ENCODE peak calls at places on chromosome 4, in seven cellular contexts. A is tibial nerve, C is HepG2, E is sigmoid colon, H is ovary, X is right lobe of liver, D is heart left ventricle. U is an unnamed sample.
A peak's percentile ranks its signal among the peaks of the same experiment; 100 is the strongest.

GRCh38 chr4:64756016-64756415 is 346.8 kb upstream of the TECRL start:
- DNase-seq in A (no peak), C (no peak), E (no peak), H (no peak), X (no peak), D (no peak), U (no peak)

GRCh38 chr4:87266986-87267385 is 46.6 kb upstream of the KLHL8 start:
- DNase-seq in A (no peak), C (no peak), E (no peak), H (no peak), X (no peak), D (no peak), U (no peak)

GRCh38 chr4:121484633-121485032 is 103.8 kb upstream of the QRFPR start:
- DNase-seq in A (no peak), C (peak; percentile 36), E (no peak), H (no peak), X (no peak), D (no peak), U (peak; percentile 29)

GRCh38 chr4:158821228-158822009 is 52.6 kb downstream of the FNIP2 start:
- DNase-seq in A (no peak), C (no peak), E (no peak), H (no peak), X (no peak), D (no peak), U (no peak)

GRCh38 chr4:40178672-40179071 is 18.2 kb upstream of the RHOH start:
- DNase-seq in A (no peak), C (no peak), E (no peak), H (no peak), X (no peak), D (no peak), U (no peak)

GRCh38 chr4:89836897-89837384 is at the start of gene SNCA:
- DNase-seq in A (peak; percentile 28), C (no peak), E (peak; percentile 90), H (peak; percentile 80), X (peak; percentile 53), D (peak; percentile 57), U (no peak)

GRCh38 chr4:71441186-71442169 is 102.7 kb downstream of the SLC4A4 start:
- DNase-seq in A (no peak), C (no peak), E (no peak), H (no peak), X (peak; percentile 52), D (no peak), U (no peak)

GRCh38 chr4:55661398-55662056 is 25.4 kb upstream of the NMU start:
- DNase-seq in A (no peak), C (no peak), E (no peak), H (no peak), X (no peak), D (no peak), U (no peak)

GRCh38 chr4:102780476-102781144 is 19.8 kb upstream of the MANBA start:
- DNase-seq in A (no peak), C (peak; percentile 57), E (no peak), H (no peak), X (no peak), D (no peak), U (no peak)

GRCh38 chr4:119939066-119939995 is 127.3 kb downstream of the MAD2L1 start:
- DNase-seq in A (no peak), C (no peak), E (no peak), H (no peak), X (no peak), D (peak; percentile 23), U (no peak)

GRCh38 chr4:15755321-15755750 is 22.8 kb upstream of the CD38 start:
- DNase-seq in A (no peak), C (no peak), E (no peak), H (no peak), X (no peak), D (no peak), U (no peak)

GRCh38 chr4:113750734-113751133 is 10.8 kb downstream of the CAMK2D start:
- DNase-seq in A (no peak), C (no peak), E (no peak), H (no peak), X (no peak), D (no peak), U (no peak)

GRCh38 chr4:15895517-15895916 is 43.0 kb downstream of the FGFBP1 start:
- DNase-seq in A (no peak), C (no peak), E (no peak), H (no peak), X (no peak), D (no peak), U (no peak)

GRCh38 chr4:86816463-86817107 is 32.6 kb downstream of the SLC10A6 start:
- DNase-seq in A (peak; percentile 52), C (no peak), E (peak; percentile 68), H (peak; percentile 49), X (no peak), D (peak; percentile 38), U (no peak)

GRCh38 chr4:101037938-101038413 is 309.4 kb downstream of the PPP3CA start:
- DNase-seq in A (no peak), C (no peak), E (no peak), H (no peak), X (no peak), D (peak; percentile 16), U (no peak)

GRCh38 chr4:15653864-15654391 is 1.2 kb downstream of the FBXL5 start:
- DNase-seq in A (no peak), C (peak; percentile 31), E (no peak), H (no peak), X (no peak), D (no peak), U (no peak)

DNA sequence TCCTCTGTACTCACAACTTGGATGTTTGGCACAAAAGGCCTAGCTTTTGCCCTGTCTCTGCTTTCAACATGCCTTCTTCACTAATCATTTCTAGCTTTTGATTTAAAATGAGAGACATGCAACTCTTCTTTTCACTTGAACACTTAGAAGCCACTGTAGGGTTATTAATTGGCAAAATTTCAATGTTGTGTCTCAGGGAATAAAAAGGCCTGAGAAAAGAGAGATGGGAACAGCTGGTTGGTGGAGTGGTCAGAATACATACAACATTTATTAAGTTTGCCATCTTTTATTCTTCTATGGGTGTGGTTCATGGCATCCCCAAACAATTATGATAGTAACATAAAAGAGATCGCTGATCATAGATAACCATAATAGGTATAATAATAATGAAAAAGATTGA is 114.3 kb downstream of the FBXW7 start:
- DNase-seq in A (no peak), C (no peak), E (no peak), H (no peak), X (no peak), D (no peak), U (no peak)
- H3K36me3 ChIP-seq in A (no peaks in the 10 kb centered on the region), C (no peaks in the 10 kb centered on the region), E (no peaks in the 10 kb centered on the region), H (no peaks in the 10 kb centered on the region), X (no peaks in the 10 kb centered on the region), D (no peaks in the 10 kb centered on the region), U (no peaks in the 10 kb centered on the region)

GRCh38 chr4:206054-206453 is 81.8 kb downstream of the ZNF718 start:
- DNase-seq in A (no peak), C (no peak), E (no peak), H (no peak), X (no peak), D (no peak), U (no peak)

GRCh38 chr4:205097-205756 is 80.9 kb downstream of the ZNF718 start:
- DNase-seq in A (no peak), C (no peak), E (no peak), H (no peak), X (no peak), D (no peak), U (no peak)

GRCh38 chr4:200936-201335 is 76.6 kb downstream of the ZNF718 start:
- DNase-seq in A (no peak), C (no peak), E (no peak), H (no peak), X (no peak), D (no peak), U (no peak)
- H3K9me3 ChIP-seq in A (peaks cover 24% of the 10 kb centered on the region), C (peaks cover 100% of the 10 kb centered on the region), E (peaks cover 5% of the 10 kb centered on the region), H (peaks cover 5% of the 10 kb centered on the region), X (no peaks in the 10 kb centered on the region), D (peaks cover 63% of the 10 kb centered on the region), U (no peaks in the 10 kb centered on the region)

GRCh38 chr4:48141048-48141447 is 7.0 kb upstream of the TXK start:
- DNase-seq in A (no peak), C (peak; percentile 20), E (no peak), H (no peak), X (no peak), D (no peak), U (no peak)

GRCh38 chr4:48138511-48138910 is 4.5 kb upstream of the TXK start:
- DNase-seq in A (no peak), C (no peak), E (no peak), H (no peak), X (no peak), D (no peak), U (no peak)

GRCh38 chr4:48138936-48139335 is 4.9 kb upstream of the TXK start:
- DNase-seq in A (no peak), C (no peak), E (no peak), H (no peak), X (no peak), D (no peak), U (no peak)

GRCh38 chr4:48137766-48138349 is 3.8 kb upstream of the TXK start:
- DNase-seq in A (no peak), C (no peak), E (no peak), H (no peak), X (no peak), D (no peak), U (no peak)

GRCh38 chr4:48139688-48140087 is 5.6 kb upstream of the TXK start:
- DNase-seq in A (no peak), C (no peak), E (no peak), H (no peak), X (peak; percentile 50), D (no peak), U (no peak)
- TF ChIP-seq POLR2A in A (no peak), C (no peak), E (no peak), H (no peak), X (no peak), D (no peak), U (no peak)

GRCh38 chr4:76105652-76106051 is 31.1 kb downstream of the ART3 start:
- DNase-seq in A (no peak), C (no peak), E (no peak), H (no peak), X (no peak), D (peak; percentile 15), U (no peak)

GRCh38 chr4:76106442-76106841 is 31.9 kb downstream of the ART3 start:
- DNase-seq in A (no peak), C (no peak), E (no peak), H (no peak), X (no peak), D (no peak), U (no peak)

GRCh38 chr4:76108467-76109181 is 34.1 kb downstream of the ART3 start:
- DNase-seq in A (no peak), C (peak; percentile 20), E (no peak), H (no peak), X (no peak), D (no peak), U (no peak)
- H3K36me3 ChIP-seq in A (peaks cover 4% of the 10 kb centered on the region), C (no peaks in the 10 kb centered on the region), E (peaks cover 5% of the 10 kb centered on the region), H (no peaks in the 10 kb centered on the region), X (no peaks in the 10 kb centered on the region), D (peaks cover 20% of the 10 kb centered on the region), U (no peaks in the 10 kb centered on the region)

DNA sequence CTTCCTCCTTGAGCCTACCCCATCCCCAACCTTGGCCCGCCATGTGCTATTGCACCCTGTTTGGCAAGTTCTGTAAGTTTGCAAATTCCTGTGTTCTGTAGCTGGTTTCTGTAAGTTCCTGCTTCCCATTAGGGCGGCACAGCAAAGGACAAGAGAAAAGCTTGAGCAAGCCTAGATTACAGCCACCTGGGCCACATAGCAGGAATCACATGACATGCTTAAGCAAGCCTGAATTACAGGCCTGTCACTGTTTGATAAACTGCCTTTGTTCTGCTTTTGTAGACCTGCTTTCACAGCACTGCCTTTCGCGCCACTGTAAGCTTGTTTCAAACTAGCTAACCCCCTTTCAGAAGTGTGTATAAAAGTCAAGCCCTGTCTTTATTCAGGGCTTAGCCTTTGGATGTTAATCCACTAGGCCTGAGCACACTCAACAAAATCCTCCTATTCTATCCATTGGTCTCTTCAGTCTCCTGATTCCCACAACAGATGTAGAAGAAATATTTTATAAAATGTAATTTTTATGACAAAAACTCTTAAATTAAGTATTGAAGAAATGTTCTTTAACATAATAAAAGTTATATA is 906.8 kb upstream of the NDST4 start:
- DNase-seq in A (no peak), C (no peak), E (no peak), H (no peak), X (no peak), D (no peak), U (peak; percentile 27)
- H3K9me3 ChIP-seq in A (peaks cover 7% of the 10 kb centered on the region), C (peaks cover 66% of the 10 kb centered on the region), E (peaks cover 14% of the 10 kb centered on the region), H (peaks cover 4% of the 10 kb centered on the region), X (no peaks in the 10 kb centered on the region), D (peaks cover 60% of the 10 kb centered on the region), U (peaks cover 8% of the 10 kb centered on the region)